ENCODE peak calls at places on chromosomes 12 and 14, in four cellular contexts. One of them, this sample, is unnamed.

GRCh38 chr12:66803972-66804371 is 125.1 kb upstream of the GRIP1 start:
- DNase-seq in effector memory CD4-positive, alpha-beta T cell: no peak
- DNase-seq in heart left ventricle: no peak
- DNase-seq in breast epithelium: no peak
- DNase-seq in this sample: no peak

GRCh38 chr12:113239811-113240331 is 18.6 kb downstream of the TPCN1 start:
- DNase-seq in effector memory CD4-positive, alpha-beta T cell: no peak
- DNase-seq in heart left ventricle: no peak
- DNase-seq in breast epithelium: no peak
- DNase-seq in this sample: peak

GRCh38 chr12:106345739-106346138 is 11.8 kb upstream of the POLR3B start:
- DNase-seq in effector memory CD4-positive, alpha-beta T cell: no peak
- DNase-seq in heart left ventricle: peak
- DNase-seq in breast epithelium: no peak
- DNase-seq in this sample: peak

GRCh38 chr12:164207-164606 is 49.8 kb downstream of the SLC6A12 start:
- DNase-seq in effector memory CD4-positive, alpha-beta T cell: no peak
- DNase-seq in heart left ventricle: no peak
- DNase-seq in breast epithelium: no peak
- DNase-seq in this sample: no peak

GRCh38 chr12:55142896-55143870 is 17.0 kb downstream of the OR9K2 start:
- DNase-seq in effector memory CD4-positive, alpha-beta T cell: no peak
- DNase-seq in heart left ventricle: no peak
- DNase-seq in breast epithelium: no peak
- DNase-seq in this sample: no peak

GRCh38 chr12:50394469-50395029 is 1.9 kb downstream of the FAM186A start:
- DNase-seq in effector memory CD4-positive, alpha-beta T cell: no peak
- DNase-seq in heart left ventricle: no peak
- DNase-seq in breast epithelium: no peak
- DNase-seq in this sample: no peak

GRCh38 chr14:90593254-90594040 is 196.6 kb downstream of the CALM1 start:
- DNase-seq in effector memory CD4-positive, alpha-beta T cell: no peak
- DNase-seq in heart left ventricle: no peak
- DNase-seq in breast epithelium: no peak
- DNase-seq in this sample: no peak

GRCh38 chr12:122399592-122400373 is 22.7 kb downstream of the CLIP1 start:
- DNase-seq in effector memory CD4-positive, alpha-beta T cell: peak
- DNase-seq in heart left ventricle: peak
- DNase-seq in breast epithelium: peak
- DNase-seq in this sample: peak

GRCh38 chr12:65495233-65495632 is 216.8 kb downstream of the MSRB3 start:
- DNase-seq in effector memory CD4-positive, alpha-beta T cell: no peak
- DNase-seq in heart left ventricle: no peak
- DNase-seq in breast epithelium: no peak
- DNase-seq in this sample: no peak

GRCh38 chr14:76580399-76580798 is 180.9 kb upstream of the VASH1 start:
- DNase-seq in effector memory CD4-positive, alpha-beta T cell: no peak
- DNase-seq in heart left ventricle: no peak
- DNase-seq in breast epithelium: no peak
- DNase-seq in this sample: no peak

GRCh38 chr12:15575797-15576560 is 213.2 kb downstream of the EPS8 start:
- DNase-seq in effector memory CD4-positive, alpha-beta T cell: no peak
- DNase-seq in heart left ventricle: no peak
- DNase-seq in breast epithelium: no peak
- DNase-seq in this sample: no peak

GRCh38 chr12:120142231-120142877 is 25.8 kb upstream of the RAB35 start:
- DNase-seq in effector memory CD4-positive, alpha-beta T cell: no peak
- DNase-seq in heart left ventricle: no peak
- DNase-seq in breast epithelium: no peak
- DNase-seq in this sample: no peak

GRCh38 chr12:4909734-4910501 is at the start of gene KCNA1:
- DNase-seq in effector memory CD4-positive, alpha-beta T cell: no peak
- DNase-seq in heart left ventricle: no peak
- DNase-seq in breast epithelium: no peak
- DNase-seq in this sample: no peak

GRCh38 chr12:69947922-69948321 is 122.9 kb downstream of the MYRFL start:
- DNase-seq in effector memory CD4-positive, alpha-beta T cell: no peak
- DNase-seq in heart left ventricle: no peak
- DNase-seq in breast epithelium: no peak
- DNase-seq in this sample: no peak

GRCh38 chr14:89249296-89249565 is 167.8 kb downstream of the FOXN3 start:
- DNase-seq in effector memory CD4-positive, alpha-beta T cell: no peak
- DNase-seq in heart left ventricle: no peak
- DNase-seq in breast epithelium: no peak
- DNase-seq in this sample: no peak

GRCh38 chr14:55502746-55503284 is 62.4 kb upstream of the TBPL2 start:
- DNase-seq in effector memory CD4-positive, alpha-beta T cell: no peak
- DNase-seq in heart left ventricle: no peak
- DNase-seq in breast epithelium: no peak
- DNase-seq in this sample: no peak

GRCh38 chr14:58444627-58445026 is 17.1 kb downstream of the KIAA0586 start:
- DNase-seq in effector memory CD4-positive, alpha-beta T cell: no peak
- DNase-seq in heart left ventricle: no peak
- DNase-seq in breast epithelium: no peak
- DNase-seq in this sample: no peak

GRCh38 chr12:102957339-102958050 is at the start of gene ASCL1:
- DNase-seq in effector memory CD4-positive, alpha-beta T cell: no peak
- DNase-seq in heart left ventricle: no peak
- DNase-seq in breast epithelium: no peak
- DNase-seq in this sample: no peak

GRCh38 chr12:68001486-68002466 is 12.5 kb downstream of the IFNG-AS1 start:
- DNase-seq in effector memory CD4-positive, alpha-beta T cell: no peak
- DNase-seq in heart left ventricle: no peak
- DNase-seq in breast epithelium: no peak
- DNase-seq in this sample: no peak

GRCh38 chr12:132561784-132562156 is 48.6 kb downstream of the LRCOL1 start:
- DNase-seq in effector memory CD4-positive, alpha-beta T cell: no peak
- DNase-seq in heart left ventricle: no peak
- DNase-seq in breast epithelium: no peak
- DNase-seq in this sample: no peak

GRCh38 chr12:52860102-52860838 is 11.5 kb upstream of the KRT78 start:
- DNase-seq in effector memory CD4-positive, alpha-beta T cell: no peak
- DNase-seq in heart left ventricle: no peak
- DNase-seq in breast epithelium: peak
- DNase-seq in this sample: no peak

GRCh38 chr14:50830932-50831703 is at the start of gene NIN:
- DNase-seq in effector memory CD4-positive, alpha-beta T cell: peak
- DNase-seq in heart left ventricle: peak
- DNase-seq in breast epithelium: peak
- DNase-seq in this sample: peak

GRCh38 chr14:59576332-59577294 is at the start of gene CCDC175:
- DNase-seq in effector memory CD4-positive, alpha-beta T cell: peak
- DNase-seq in heart left ventricle: peak
- DNase-seq in breast epithelium: no peak
- DNase-seq in this sample: peak

GRCh38 chr14:76904740-76905569 is 78.7 kb downstream of the LRRC74A start:
- DNase-seq in effector memory CD4-positive, alpha-beta T cell: no peak
- DNase-seq in heart left ventricle: peak
- DNase-seq in breast epithelium: peak
- DNase-seq in this sample: peak

GRCh38 chr12:32217354-32218310 is 111.0 kb downstream of the BICD1 start:
- DNase-seq in effector memory CD4-positive, alpha-beta T cell: no peak
- DNase-seq in heart left ventricle: no peak
- DNase-seq in breast epithelium: no peak
- DNase-seq in this sample: no peak

GRCh38 chr12:92206596-92206995 is 61.0 kb upstream of the BTG1 start:
- DNase-seq in effector memory CD4-positive, alpha-beta T cell: no peak
- DNase-seq in heart left ventricle: no peak
- DNase-seq in breast epithelium: no peak
- DNase-seq in this sample: no peak

GRCh38 chr12:99722690-99723486 is 75.3 kb downstream of the GARIN6 start:
- DNase-seq in effector memory CD4-positive, alpha-beta T cell: no peak
- DNase-seq in heart left ventricle: peak
- DNase-seq in breast epithelium: no peak
- DNase-seq in this sample: no peak

GRCh38 chr14:96754162-96754844 is 42.9 kb upstream of the VRK1 start:
- DNase-seq in effector memory CD4-positive, alpha-beta T cell: no peak
- DNase-seq in heart left ventricle: no peak
- DNase-seq in breast epithelium: no peak
- DNase-seq in this sample: no peak

GRCh38 chr12:47212701-47213039 is 132.9 kb upstream of the AMIGO2 start:
- DNase-seq in effector memory CD4-positive, alpha-beta T cell: no peak
- DNase-seq in heart left ventricle: no peak
- DNase-seq in breast epithelium: no peak
- DNase-seq in this sample: no peak

GRCh38 chr12:29565727-29566126 is 68.2 kb upstream of the OVCH1 start:
- DNase-seq in effector memory CD4-positive, alpha-beta T cell: no peak
- DNase-seq in heart left ventricle: no peak
- DNase-seq in breast epithelium: no peak
- DNase-seq in this sample: no peak

GRCh38 chr12:29562167-29562776 is 64.8 kb upstream of the OVCH1 start:
- DNase-seq in effector memory CD4-positive, alpha-beta T cell: no peak
- DNase-seq in heart left ventricle: peak
- DNase-seq in breast epithelium: no peak
- DNase-seq in this sample: peak

GRCh38 chr12:29563636-29564035 is 66.2 kb upstream of the OVCH1 start:
- DNase-seq in effector memory CD4-positive, alpha-beta T cell: no peak
- DNase-seq in heart left ventricle: no peak
- DNase-seq in breast epithelium: no peak
- DNase-seq in this sample: no peak

GRCh38 chr12:29566441-29566840 is 69.0 kb upstream of the OVCH1 start:
- DNase-seq in effector memory CD4-positive, alpha-beta T cell: no peak
- DNase-seq in heart left ventricle: no peak
- DNase-seq in breast epithelium: no peak
- DNase-seq in this sample: no peak

DNA sequence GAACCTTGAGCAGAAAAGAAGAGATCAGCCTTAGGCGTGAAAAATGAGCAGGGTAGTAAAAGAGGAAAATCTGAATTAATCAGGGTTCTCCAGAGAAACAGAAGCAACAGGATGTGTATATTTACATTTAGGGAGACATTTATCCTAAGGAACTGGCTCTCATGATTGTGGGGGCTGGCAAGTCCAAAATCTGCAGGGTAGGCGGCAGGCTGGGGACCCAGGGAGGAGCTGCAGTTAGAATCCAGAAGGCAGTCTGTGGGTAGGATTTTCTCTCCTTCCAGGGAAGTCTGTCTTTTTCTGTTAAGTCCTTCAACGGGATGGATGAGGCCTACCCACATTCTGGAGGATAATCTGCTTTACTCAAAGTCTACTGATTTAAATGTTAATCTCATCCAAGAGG is 67.4 kb upstream of the OVCH1 start:
- DNase-seq in effector memory CD4-positive, alpha-beta T cell: no peak
- DNase-seq in heart left ventricle: no peak
- DNase-seq in breast epithelium: no peak
- DNase-seq in this sample: no peak
- H3K27ac ChIP-seq in effector memory CD4-positive, alpha-beta T cell: no peak
- H3K27ac ChIP-seq in heart left ventricle: no peak
- H3K27ac ChIP-seq in breast epithelium: no peak
- H3K27ac ChIP-seq in this sample: peak

DNA sequence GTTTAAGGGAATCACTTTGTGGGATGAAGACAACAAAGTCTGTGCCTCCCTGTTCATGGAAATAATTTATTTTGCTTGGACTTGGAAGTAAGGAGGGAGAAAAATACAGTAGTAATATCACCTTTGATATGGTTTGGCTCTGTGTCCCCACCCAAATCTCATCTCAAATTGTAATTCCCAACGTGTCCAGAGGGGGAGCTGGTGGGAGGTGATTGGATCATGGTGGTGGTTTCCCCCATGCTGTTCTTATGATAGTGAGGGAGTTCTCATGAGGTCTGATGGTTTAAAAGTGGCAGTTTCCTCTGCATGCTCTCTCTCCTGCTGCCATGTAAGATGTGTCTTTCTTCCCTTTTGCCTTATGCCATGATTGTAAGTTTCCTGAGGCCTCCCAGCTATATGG is 460.7 kb downstream of the NOVA1 start:
- DNase-seq in effector memory CD4-positive, alpha-beta T cell: no peak
- DNase-seq in heart left ventricle: no peak
- DNase-seq in breast epithelium: no peak
- DNase-seq in this sample: no peak
- H3K4me3 ChIP-seq in effector memory CD4-positive, alpha-beta T cell: no peak
- H3K4me3 ChIP-seq in heart left ventricle: no peak
- H3K4me3 ChIP-seq in breast epithelium: no peak
- H3K4me3 ChIP-seq in this sample: no peak

DNA sequence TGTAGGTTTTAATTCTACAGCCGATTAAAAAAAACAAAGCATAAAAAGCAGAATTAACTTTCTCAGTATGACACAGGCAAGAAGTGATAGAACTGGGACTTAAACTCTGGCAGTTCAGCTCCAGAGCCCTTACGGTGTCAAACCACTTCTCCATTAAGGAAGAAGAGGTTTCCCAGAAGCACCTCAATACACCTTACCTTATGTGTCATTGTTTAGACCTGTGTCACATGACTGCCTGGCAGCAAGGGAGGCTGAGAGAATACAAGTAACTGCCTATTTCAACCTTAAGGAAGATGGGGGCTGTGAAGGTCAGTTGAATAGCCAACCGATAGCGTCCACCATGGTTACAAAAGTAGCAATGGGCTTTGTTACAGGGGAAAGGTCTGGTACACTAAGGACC is 54.6 kb upstream of the ARHGAP5 start:
- DNase-seq in effector memory CD4-positive, alpha-beta T cell: no peak
- DNase-seq in heart left ventricle: no peak
- DNase-seq in breast epithelium: no peak
- DNase-seq in this sample: no peak
- H3K27ac ChIP-seq in effector memory CD4-positive, alpha-beta T cell: no peak
- H3K27ac ChIP-seq in heart left ventricle: no peak
- H3K27ac ChIP-seq in breast epithelium: peak
- H3K27ac ChIP-seq in this sample: no peak

GRCh38 chr12:114501474-114501807 is 95.5 kb upstream of the TBX5 start:
- DNase-seq in effector memory CD4-positive, alpha-beta T cell: no peak
- DNase-seq in heart left ventricle: no peak
- DNase-seq in breast epithelium: no peak
- DNase-seq in this sample: no peak
- H3K4me3 ChIP-seq in effector memory CD4-positive, alpha-beta T cell: no peak
- H3K4me3 ChIP-seq in heart left ventricle: no peak
- H3K4me3 ChIP-seq in breast epithelium: no peak
- H3K4me3 ChIP-seq in this sample: no peak

GRCh38 chr12:128381537-128381936 is 114.6 kb downstream of the TMEM132C start:
- DNase-seq in effector memory CD4-positive, alpha-beta T cell: no peak
- DNase-seq in heart left ventricle: no peak
- DNase-seq in breast epithelium: no peak
- DNase-seq in this sample: no peak
- H3K27ac ChIP-seq in effector memory CD4-positive, alpha-beta T cell: no peak
- H3K27ac ChIP-seq in heart left ventricle: no peak
- H3K27ac ChIP-seq in breast epithelium: no peak
- H3K27ac ChIP-seq in this sample: no peak